ENCODE peak calls at places on chromosomes 16 and 17, in four cellular contexts. B, L, Q and R are unnamed samples.

GRCh38 chr17:75096082-75096625 is 8.4 kb downstream of the SLC16A5 start:
- DNase-seq in B (no peak), L (peak; percentile 99), Q (peak; percentile 98), R (peak; percentile 99)

GRCh38 chr17:57044976-57045867 is 39.8 kb upstream of the AKAP1 start:
- DNase-seq in B (no peak), L (no peak), Q (no peak), R (no peak)

GRCh38 chr16:20300312-20301097 is 26.8 kb downstream of the GP2 start:
- DNase-seq in B (peak; percentile 10), L (peak; percentile 42), Q (peak; percentile 4), R (no peak)

GRCh38 chr16:6081320-6081976 is 983.9 kb upstream of the EEF2KMT start:
- DNase-seq in B (peak; percentile 26), L (peak; percentile 9), Q (peak; percentile 28), R (no peak)

GRCh38 chr17:82298538-82299421 is 18.6 kb downstream of the CD7 start:
- DNase-seq in B (no peak), L (no peak), Q (no peak), R (no peak)

GRCh38 chr17:2814499-2815341 is 18.5 kb downstream of the RAP1GAP2 start:
- DNase-seq in B (no peak), L (peak; percentile 28), Q (no peak), R (no peak)

GRCh38 chr17:72184805-72185204 is 64.0 kb downstream of the SOX9 start:
- DNase-seq in B (no peak), L (no peak), Q (no peak), R (no peak)

GRCh38 chr16:89720520-89720858 is 209 bp downstream of the VPS9D1 start:
- DNase-seq in B (peak; percentile 48), L (no peak), Q (peak; percentile 36), R (no peak)

GRCh38 chr16:4687416-4687815 is 5.9 kb upstream of the NUDT16L1 start:
- DNase-seq in B (no peak), L (no peak), Q (no peak), R (no peak)

GRCh38 chr17:19309701-19310100 is 52.8 kb downstream of the B9D1 start:
- DNase-seq in B (no peak), L (peak; percentile 18), Q (peak; percentile 35), R (peak; percentile 89)

GRCh38 chr17:6471531-6472465 is 27.5 kb downstream of the PIMREG start:
- DNase-seq in B (no peak), L (peak; percentile 72), Q (peak; percentile 72), R (peak; percentile 81)

GRCh38 chr17:6470751-6471521 is 26.7 kb downstream of the PIMREG start:
- DNase-seq in B (no peak), L (no peak), Q (no peak), R (no peak)

GRCh38 chr17:6474376-6474775 is 30.1 kb downstream of the PIMREG start:
- DNase-seq in B (no peak), L (no peak), Q (no peak), R (no peak)

GRCh38 chr17:6473128-6473767 is 29.0 kb downstream of the PIMREG start:
- DNase-seq in B (peak; percentile 71), L (peak; percentile 56), Q (peak; percentile 47), R (peak; percentile 51)

DNA sequence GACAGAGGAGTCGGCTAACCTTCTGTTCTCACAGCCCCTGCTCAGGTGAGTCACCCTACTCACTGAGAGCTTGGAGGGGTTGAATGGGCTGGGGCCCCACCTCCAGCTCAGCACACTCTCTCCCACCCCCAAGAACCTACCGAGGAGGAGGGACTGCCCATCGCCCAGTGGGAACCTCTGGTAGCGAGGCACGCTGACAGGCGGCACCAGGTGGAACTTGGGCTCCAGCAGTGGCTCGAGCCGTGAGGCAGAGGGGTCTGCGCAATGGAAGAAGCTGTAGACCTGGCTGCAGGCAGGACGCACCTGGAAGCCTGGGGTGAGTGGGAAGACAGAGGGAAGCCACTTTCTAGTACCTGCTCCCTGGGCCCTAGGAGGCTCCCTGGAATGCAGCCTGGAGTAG is 28.3 kb downstream of the PIMREG start:
- DNase-seq in B (no peak), L (no peak), Q (no peak), R (no peak)
- H3K27ac ChIP-seq in B (no peak overlapping the region), L (no peak overlapping the region), Q (no peak overlapping the region), R (no peak overlapping the region)

GRCh38 chr17:58270476-58271290 is 10.1 kb downstream of the MPO start:
- DNase-seq in B (no peak), L (no peak), Q (no peak), R (no peak)
- TF ChIP-seq CTCF in B (no peak), L (peak; percentile 35), Q (peak; percentile 53), R (peak; percentile 62)

DNA sequence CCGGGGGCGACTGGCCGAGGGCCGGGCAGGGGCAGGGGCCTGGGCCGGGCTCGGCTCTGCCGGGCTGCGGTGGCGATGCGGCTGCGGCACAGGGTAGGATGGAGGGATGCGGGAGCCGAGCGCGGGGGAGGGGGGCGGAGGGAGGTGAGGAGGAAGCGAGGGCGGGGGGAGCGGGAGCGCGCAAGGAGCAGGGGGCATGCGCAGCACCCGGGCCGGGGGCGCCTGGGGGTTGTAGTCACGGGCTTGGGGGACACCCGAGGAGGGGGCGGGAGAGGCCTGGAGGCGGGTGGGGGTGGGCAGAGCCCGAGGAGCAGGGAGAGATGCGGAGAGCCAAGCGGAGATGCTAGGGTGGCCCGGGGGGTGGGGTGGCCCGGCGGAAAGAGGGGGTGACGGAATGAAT is at the start of gene STX1B:
- DNase-seq in B (peak; percentile 71), L (no peak), Q (no peak), R (no peak)
- H3K27me3 ChIP-seq in B (no peaks in the 10 kb centered on the region), L (peaks cover 6% of the 10 kb centered on the region), Q (peaks cover 34% of the 10 kb centered on the region), R (peaks cover 20% of the 10 kb centered on the region)

DNA sequence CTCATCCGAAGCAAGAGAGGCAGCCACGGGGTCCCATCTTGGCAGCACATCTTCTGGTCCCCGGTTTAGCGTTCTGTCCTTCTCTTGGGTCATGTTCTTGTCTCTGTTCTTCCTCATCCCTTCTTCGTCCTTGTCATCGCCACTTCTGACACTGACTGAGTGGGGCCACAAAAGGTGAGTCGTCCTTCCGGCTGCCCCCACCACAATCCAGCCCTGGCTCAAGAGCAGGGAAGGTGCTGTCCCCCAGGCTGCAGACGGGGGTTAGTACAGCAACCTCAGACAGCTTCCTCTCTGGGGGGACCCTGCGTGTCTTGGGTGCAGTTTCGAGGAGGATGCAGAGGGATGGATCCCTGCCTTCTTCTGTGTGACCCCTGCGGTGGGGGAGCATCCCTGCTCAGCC is 21.8 kb downstream of the NAA60 start:
- DNase-seq in B (no peak), L (no peak), Q (no peak), R (no peak)
- H3K27ac ChIP-seq in B (no peak overlapping the region), L (no peak overlapping the region), Q (no peak overlapping the region), R (no peak overlapping the region)